ENCODE peak calls at places on chromosomes 1 and 21, in eight cellular contexts. W, Z, Q, R, G, H, O and X are unnamed samples.
A peak's percentile ranks its signal among the peaks of the same experiment; 100 is the strongest.

GRCh38 chr1:31414692-31415370 is 1.8 kb downstream of the SERINC2 start:
- DNase-seq in W (no peak), Z (no peak), Q (no peak), R (no peak), G (no peak), H (no peak), O (no peak), X (no peak)

GRCh38 chr1:8204823-8205222 is 113.1 kb upstream of the SLC45A1 start:
- DNase-seq in W (no peak), Z (no peak), Q (no peak), R (no peak), G (no peak), H (no peak), O (no peak), X (no peak)

GRCh38 chr1:243890576-243890975 is 40.5 kb upstream of the AKT3 start:
- DNase-seq in W (no peak), Z (no peak), Q (no peak), R (no peak), G (no peak), H (no peak), O (no peak), X (no peak)

GRCh38 chr1:184865831-184866230 is 108.5 kb downstream of the NIBAN1 start:
- DNase-seq in W (no peak), Z (no peak), Q (no peak), R (no peak), G (no peak), H (no peak), O (no peak), X (no peak)

GRCh38 chr1:117654485-117655219 is 48.8 kb downstream of the TENT5C start:
- DNase-seq in W (no peak), Z (no peak), Q (no peak), R (no peak), G (no peak), H (no peak), O (no peak), X (no peak)

GRCh38 chr1:117824612-117825011 is 104.8 kb downstream of the GDAP2 start:
- DNase-seq in W (no peak), Z (no peak), Q (no peak), R (no peak), G (no peak), H (no peak), O (no peak), X (no peak)

GRCh38 chr1:181159451-181160151 is 71.1 kb downstream of the IER5 start:
- DNase-seq in W (peak; percentile 41), Z (no peak), Q (no peak), R (peak; percentile 82), G (no peak), H (no peak), O (no peak), X (no peak)

GRCh38 chr1:150513275-150513885 is 2.2 kb upstream of the FALEC start:
- DNase-seq in W (no peak), Z (peak; percentile 6), Q (no peak), R (no peak), G (no peak), H (no peak), O (no peak), X (no peak)

GRCh38 chr1:112542206-112542973 is 33.6 kb downstream of the WNT2B start:
- DNase-seq in W (no peak), Z (no peak), Q (no peak), R (no peak), G (no peak), H (no peak), O (no peak), X (no peak)

GRCh38 chr1:25036117-25036546 is 106.1 kb upstream of the RUNX3 start:
- DNase-seq in W (no peak), Z (no peak), Q (no peak), R (no peak), G (no peak), H (no peak), O (no peak), X (no peak)

GRCh38 chr1:212186427-212187207 is 98.6 kb upstream of the PPP2R5A start:
- DNase-seq in W (no peak), Z (no peak), Q (no peak), R (peak; percentile 52), G (no peak), H (no peak), O (no peak), X (no peak)

GRCh38 chr1:173555651-173556305 is 47.1 kb downstream of the SLC9C2 start:
- DNase-seq in W (no peak), Z (no peak), Q (no peak), R (no peak), G (no peak), H (no peak), O (no peak), X (no peak)

GRCh38 chr1:161071886-161072371 is 2.2 kb upstream of the ARHGAP30 start:
- DNase-seq in W (peak; percentile 38), Z (peak; percentile 86), Q (no peak), R (peak; percentile 55), G (no peak), H (peak; percentile 24), O (peak; percentile 50), X (peak; percentile 20)

GRCh38 chr1:225849905-225850304 is 32.3 kb downstream of the TMEM63A start:
- DNase-seq in W (peak; percentile 41), Z (no peak), Q (no peak), R (no peak), G (no peak), H (no peak), O (no peak), X (no peak)

GRCh38 chr21:42122808-42123207 is 51.7 kb downstream of the UMODL1 start:
- DNase-seq in W (no peak), Z (no peak), Q (no peak), R (no peak), G (no peak), H (no peak), O (no peak), X (no peak)

GRCh38 chr1:29519733-29520132 is 283.4 kb downstream of the PTPRU start:
- DNase-seq in W (no peak), Z (no peak), Q (no peak), R (peak; percentile 13), G (no peak), H (no peak), O (no peak), X (no peak)

GRCh38 chr1:22636369-22636768 is at the start of gene C1QA:
- DNase-seq in W (peak; percentile 56), Z (peak; percentile 88), Q (no peak), R (peak; percentile 33), G (peak; percentile 28), H (peak; percentile 37), O (peak; percentile 62), X (no peak)

GRCh38 chr1:234544094-234544579 is 65.2 kb upstream of the TARBP1 start:
- DNase-seq in W (peak; percentile 85), Z (no peak), Q (no peak), R (peak; percentile 79), G (peak; percentile 58), H (peak; percentile 70), O (peak; percentile 85), X (no peak)

GRCh38 chr1:42418516-42418915 is 37.3 kb downstream of the ZMYND12 start:
- DNase-seq in W (no peak), Z (no peak), Q (no peak), R (no peak), G (no peak), H (no peak), O (no peak), X (no peak)

GRCh38 chr1:1157914-1158710 is 15.6 kb upstream of the TTLL10 start:
- DNase-seq in W (peak; percentile 54), Z (peak; percentile 77), Q (peak; percentile 63), R (peak; percentile 86), G (no peak), H (no peak), O (peak; percentile 26), X (no peak)

GRCh38 chr1:219042769-219043168 is 130.9 kb upstream of the LYPLAL1 start:
- DNase-seq in W (no peak), Z (no peak), Q (no peak), R (no peak), G (no peak), H (no peak), O (no peak), X (no peak)

GRCh38 chr1:207306603-207307002 is 14.9 kb upstream of the CD55 start:
- DNase-seq in W (no peak), Z (no peak), Q (no peak), R (no peak), G (no peak), H (no peak), O (no peak), X (no peak)

GRCh38 chr1:202162049-202162417 is 1.6 kb upstream of the PTPN7 start:
- DNase-seq in W (no peak), Z (no peak), Q (no peak), R (no peak), G (no peak), H (no peak), O (no peak), X (no peak)

GRCh38 chr1:144101397-144102050 is 129.7 kb upstream of the FAM72C start:
- DNase-seq in W (peak; percentile 16), Z (peak; percentile 66), Q (no peak), R (peak; percentile 20), G (peak; percentile 16), H (peak; percentile 9), O (peak; percentile 21), X (peak; percentile 15)

GRCh38 chr1:248748211-248748610 is 7.3 kb downstream of the LYPD8 start:
- DNase-seq in W (no peak), Z (no peak), Q (no peak), R (no peak), G (no peak), H (no peak), O (no peak), X (no peak)
- H3K9me3 ChIP-seq in W (no peaks in the 10 kb centered on the region), Z (no peaks in the 10 kb centered on the region), Q (peaks cover 45% of the 10 kb centered on the region), R (no peaks in the 10 kb centered on the region), G (no peaks in the 10 kb centered on the region), H (no peaks in the 10 kb centered on the region), O (no peaks in the 10 kb centered on the region), X (no peaks in the 10 kb centered on the region)

DNA sequence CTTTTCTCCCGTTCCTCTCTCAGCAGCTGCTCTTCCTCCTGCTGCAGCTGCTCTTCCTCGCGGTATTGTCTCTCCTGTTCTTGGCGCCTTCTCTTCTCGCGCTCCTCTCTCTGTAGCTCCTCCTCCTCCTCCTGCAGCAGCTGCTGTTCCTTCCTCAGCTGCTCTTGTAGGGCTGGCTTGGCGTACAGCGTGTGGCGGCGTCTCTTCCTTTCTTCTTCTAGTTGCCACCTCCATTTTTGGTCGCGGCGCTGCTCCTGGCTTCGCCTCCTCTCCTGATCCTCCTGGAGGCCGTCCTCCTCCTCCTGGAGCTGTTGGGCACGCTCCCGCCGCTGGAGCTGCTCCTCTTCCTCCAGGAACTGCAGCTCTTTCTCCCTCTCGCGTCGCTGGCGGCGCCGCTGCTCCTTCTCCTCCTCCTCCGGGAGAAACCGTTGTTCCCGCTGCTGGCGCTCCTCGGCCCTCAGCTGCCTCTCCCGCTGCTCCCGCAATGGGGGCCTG is 4.8 kb downstream of the TCHH start:
- DNase-seq in W (no peak), Z (peak; percentile 57), Q (no peak), R (peak; percentile 28), G (no peak), H (no peak), O (no peak), X (no peak)
- H3K9me3 ChIP-seq in W (peaks cover 22% of the 10 kb centered on the region), Z (peaks cover 7% of the 10 kb centered on the region), Q (peaks cover 52% of the 10 kb centered on the region), R (no peaks in the 10 kb centered on the region), G (peaks cover 23% of the 10 kb centered on the region), H (no peaks in the 10 kb centered on the region), O (no peaks in the 10 kb centered on the region), X (no peaks in the 10 kb centered on the region)

GRCh38 chr1:62208970-62209369 is 14.3 kb downstream of the L1TD1 start:
- DNase-seq in W (no peak), Z (no peak), Q (no peak), R (no peak), G (no peak), H (no peak), O (no peak), X (no peak)
- H3K9me3 ChIP-seq in W (peaks cover 17% of the 10 kb centered on the region), Z (peaks cover 6% of the 10 kb centered on the region), Q (peaks cover 16% of the 10 kb centered on the region), R (no peaks in the 10 kb centered on the region), G (peaks cover 24% of the 10 kb centered on the region), H (no peaks in the 10 kb centered on the region), O (no peaks in the 10 kb centered on the region), X (no peaks in the 10 kb centered on the region)

GRCh38 chr1:14027099-14027498 is 327.1 kb downstream of the PRDM2 start:
- DNase-seq in W (no peak), Z (no peak), Q (peak; percentile 8), R (no peak), G (no peak), H (no peak), O (no peak), X (no peak)
- H3K9me3 ChIP-seq in W (peaks cover 3% of the 10 kb centered on the region), Z (no peaks in the 10 kb centered on the region), Q (no peaks in the 10 kb centered on the region), R (no peaks in the 10 kb centered on the region), G (no peaks in the 10 kb centered on the region), H (no peaks in the 10 kb centered on the region), O (no peaks in the 10 kb centered on the region), X (no peaks in the 10 kb centered on the region)